ENCODE peak calls at places on chromosomes 3 and 15, in five cellular contexts. Y is HepG2, H is GM12878, B is SK-N-SH, N is HCT116. G is an unnamed sample. For H3K4me1, the result is how much of the 10 kb centered on the place peaks cover.

GRCh38 chr3:66435988-66436387 is 64.8 kb downstream of the LRIG1 start:
- DNase-seq in N (no peak), H (no peak), Y (no peak), B (no peak), G (no peak)

GRCh38 chr15:33737687-33738606 is 230.3 kb upstream of the CHRM5 start:
- DNase-seq in Y (peak), B (peak), N (peak), H (no peak), G (peak)

GRCh38 chr3:72411102-72411501 is 437.1 kb downstream of the SHQ1 start:
- DNase-seq in Y (no peak), B (no peak), H (no peak), N (no peak), G (no peak)

GRCh38 chr15:77067691-77068367 is 3.1 kb downstream of the TSPAN3 start:
- DNase-seq in B (no peak), N (no peak), H (no peak), Y (no peak), G (no peak)

GRCh38 chr15:41994171-41994650 is 21.9 kb upstream of the EHD4 start:
- DNase-seq in Y (no peak), H (no peak), N (no peak), B (no peak), G (no peak)

GRCh38 chr3:53996153-53996861 is 104.6 kb upstream of the SELENOK start:
- DNase-seq in B (no peak), N (no peak), H (no peak), Y (no peak), G (no peak)

GRCh38 chr3:30644615-30645014 is 38.2 kb downstream of the TGFBR2 start:
- DNase-seq in Y (no peak), H (no peak), B (no peak), N (no peak), G (no peak)

GRCh38 chr3:172666873-172667694 is 43.8 kb downstream of the NCEH1 start:
- DNase-seq in H (no peak), Y (peak), N (peak), B (peak), G (peak)

GRCh38 chr15:91516866-91517265 is 336.6 kb upstream of the SLCO3A1 start:
- DNase-seq in Y (no peak), H (no peak), N (no peak), B (no peak), G (no peak)

GRCh38 chr3:40166997-40167396 is 142.5 kb upstream of the EIF1B start:
- DNase-seq in B (no peak), Y (no peak), N (no peak), H (no peak), G (no peak)

GRCh38 chr3:197368821-197369220 is 70.4 kb upstream of the DLG1 start:
- DNase-seq in H (no peak), Y (no peak), N (no peak), B (no peak), G (no peak)

GRCh38 chr3:50418845-50419244 is 59.5 kb upstream of the TMEM115 start:
- DNase-seq in Y (no peak), B (no peak), N (no peak), H (no peak), G (peak)

GRCh38 chr3:131713416-131714118 is 210.8 kb upstream of the MRPL3 start:
- DNase-seq in Y (no peak), B (no peak), H (no peak), N (no peak), G (no peak)

GRCh38 chr3:41244620-41245336 is 45.5 kb downstream of the CTNNB1 start:
- DNase-seq in H (no peak), N (no peak), Y (no peak), B (no peak), G (no peak)

GRCh38 chr3:40073310-40074007 is 236.0 kb upstream of the EIF1B start:
- DNase-seq in N (peak), B (no peak), Y (peak), H (no peak), G (peak)

GRCh38 chr3:73448761-73449290 is 175.9 kb downstream of the PDZRN3 start:
- DNase-seq in B (no peak), Y (no peak), N (no peak), H (peak), G (no peak)

GRCh38 chr3:77186728-77187127 is 146.8 kb downstream of the ROBO2 start:
- DNase-seq in N (no peak), Y (no peak), H (no peak), B (no peak), G (no peak)

GRCh38 chr3:148924572-148924971 is 59.5 kb downstream of the CPA3 start:
- DNase-seq in H (no peak), Y (no peak), N (no peak), B (no peak), G (no peak)

GRCh38 chr3:131804565-131805133 is 230.2 kb downstream of the CPNE4 start:
- DNase-seq in B (no peak), H (no peak), Y (no peak), N (no peak), G (no peak)

GRCh38 chr3:37147676-37148075 is 26.7 kb downstream of the LRRFIP2 start:
- DNase-seq in Y (no peak), H (no peak), N (no peak), B (no peak), G (no peak)

GRCh38 chr3:6799264-6799915 is 61.5 kb upstream of the GRM7 start:
- DNase-seq in H (no peak), B (peak), N (peak), Y (peak), G (peak)

GRCh38 chr15:71448688-71449114 is 333.4 kb downstream of the THSD4 start:
- DNase-seq in B (peak), Y (peak), N (peak), H (no peak), G (no peak)

GRCh38 chr15:70777156-70777926 is 14.0 kb upstream of the UACA start:
- DNase-seq in N (no peak), Y (no peak), B (no peak), H (no peak), G (no peak)

GRCh38 chr3:127264292-127264691 is 23.6 kb downstream of the PRR20G start:
- DNase-seq in H (no peak), B (no peak), N (no peak), Y (no peak), G (no peak)

GRCh38 chr15:38705421-38706219 is 141.0 kb upstream of the RASGRP1 start:
- DNase-seq in B (no peak), H (no peak), Y (no peak), N (no peak), G (no peak)

GRCh38 chr15:38709196-38709595 is 144.6 kb upstream of the RASGRP1 start:
- DNase-seq in H (no peak), B (no peak), N (no peak), Y (no peak), G (no peak)

GRCh38 chr15:38707802-38708671 is 143.4 kb upstream of the RASGRP1 start:
- DNase-seq in B (peak), Y (peak), N (peak), H (no peak), G (peak)

GRCh38 chr15:38706956-38707355 is 142.3 kb upstream of the RASGRP1 start:
- DNase-seq in H (no peak), N (no peak), B (no peak), Y (no peak), G (no peak)

DNA sequence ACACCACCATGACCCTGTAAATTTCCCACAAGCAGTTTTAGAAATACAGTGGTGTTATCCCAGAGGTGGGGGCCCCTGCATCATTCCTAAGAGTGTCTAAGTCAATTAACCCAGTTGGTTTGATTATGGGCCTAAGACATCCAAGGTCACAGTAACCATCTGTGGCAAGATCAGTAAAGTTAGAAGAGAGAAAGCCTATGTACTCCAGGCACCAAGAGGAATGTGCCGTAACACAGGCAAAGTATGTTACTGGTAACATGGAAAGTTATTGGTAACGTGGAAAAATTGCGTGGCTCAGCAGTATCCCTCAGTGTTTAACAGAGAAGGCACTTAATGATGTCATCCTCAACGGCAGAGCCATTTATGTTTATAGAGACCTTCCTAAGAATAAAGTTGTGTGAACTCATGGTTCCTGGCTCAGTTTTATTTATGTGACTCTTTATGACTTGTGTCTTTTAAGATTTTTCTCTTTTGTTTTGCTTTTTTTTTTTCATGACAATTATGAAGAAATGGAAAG is 144.1 kb upstream of the RASGRP1 start:
- DNase-seq in Y (no peak), H (no peak), N (no peak), B (no peak), G (no peak)
- TF ChIP-seq YY1 in Y (no peak), H (no peak), N (no peak), B (no peak), G (no peak)

GRCh38 chr3:56781762-56782161 is 20.0 kb downstream of the ARHGEF3 start:
- DNase-seq in Y (no peak), H (no peak), B (no peak), N (no peak), G (no peak)

GRCh38 chr3:56776551-56776950 is 25.2 kb downstream of the ARHGEF3 start:
- DNase-seq in B (no peak), Y (no peak), N (no peak), H (no peak), G (no peak)

GRCh38 chr3:56780935-56781334 is 20.8 kb downstream of the ARHGEF3 start:
- DNase-seq in B (no peak), H (no peak), Y (no peak), N (no peak), G (no peak)

GRCh38 chr3:56775931-56776461 is 25.8 kb downstream of the ARHGEF3 start:
- DNase-seq in H (no peak), N (no peak), B (no peak), Y (no peak), G (no peak)

GRCh38 chr3:56778904-56779303 is 22.8 kb downstream of the ARHGEF3 start:
- DNase-seq in B (no peak), H (no peak), N (no peak), Y (no peak), G (no peak)
- H3K4me1 ChIP-seq in B (under half), H (under half), N (under half), Y (under half), G (under half)

DNA sequence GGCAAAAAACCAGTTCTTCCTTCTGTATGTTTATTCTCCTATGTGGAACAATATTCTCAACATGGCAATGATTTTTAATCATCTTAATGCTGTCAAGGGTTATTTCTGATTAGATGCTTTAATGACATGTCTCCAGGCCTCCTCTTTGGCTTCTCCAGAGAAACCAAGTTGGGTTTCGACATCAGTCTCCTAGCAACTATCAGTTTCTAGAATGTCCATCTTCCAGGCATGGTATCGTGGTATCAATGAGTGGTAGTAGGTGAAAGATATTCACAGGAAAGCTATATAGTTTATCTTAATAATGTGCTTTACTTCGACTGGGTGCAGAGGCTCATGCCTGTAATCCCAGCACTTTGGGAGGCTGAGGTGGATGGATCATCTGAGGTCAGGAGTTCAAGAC is 128.5 kb downstream of the C3orf70 start:
- DNase-seq in B (no peak), H (no peak), N (no peak), Y (no peak), G (no peak)
- TF ChIP-seq YY1 in B (no peak), H (no peak), N (no peak), Y (no peak), G (no peak)

GRCh38 chr15:38073278-38073930 is 139.0 kb downstream of the TMCO5A start:
- DNase-seq in Y (peak), N (peak), B (no peak), H (no peak), G (peak)

GRCh38 chr15:38072007-38072506 is 137.6 kb downstream of the TMCO5A start:
- DNase-seq in Y (no peak), B (no peak), N (no peak), H (no peak), G (no peak)

GRCh38 chr15:38072507-38073277 is 138.3 kb downstream of the TMCO5A start:
- DNase-seq in N (peak), Y (peak), H (no peak), B (peak), G (peak)

GRCh38 chr15:38075466-38075865 is 141.0 kb downstream of the TMCO5A start:
- DNase-seq in B (no peak), Y (no peak), H (no peak), N (no peak), G (no peak)

GRCh38 chr15:38074029-38074428 is 139.6 kb downstream of the TMCO5A start:
- DNase-seq in H (no peak), Y (no peak), B (no peak), N (no peak), G (no peak)
- H3K4me1 ChIP-seq in H (under half), Y (under half), B (under half), N (under half), G (under half)

DNA sequence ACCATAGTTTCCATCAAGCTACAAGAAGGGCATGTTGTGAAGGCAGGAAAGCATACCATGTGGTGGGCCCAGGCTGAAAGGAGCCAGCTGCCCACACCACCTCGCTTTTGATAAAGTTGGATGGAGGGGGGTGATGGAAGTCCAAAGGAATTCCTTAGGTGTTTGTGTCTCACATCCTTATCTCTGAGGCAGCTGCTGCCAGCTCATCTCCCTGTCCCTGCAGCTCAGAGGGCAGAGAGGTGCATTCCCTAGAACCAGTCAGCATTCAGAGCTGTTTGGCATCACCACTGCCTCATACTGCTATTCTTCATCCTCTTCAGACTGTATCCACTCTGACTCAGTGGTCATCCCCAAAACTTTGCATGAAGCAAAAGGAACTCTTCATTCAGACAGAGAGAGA is 141.5 kb upstream of the BFSP2 start:
- DNase-seq in Y (no peak), N (no peak), B (no peak), H (no peak), G (no peak)
- TF ChIP-seq YY1 in Y (no peak), N (no peak), B (no peak), H (no peak), G (no peak)